ENCODE peak calls at places on chromosomes 7 and 10, in six cellular contexts. J is psoas muscle, A is OCI-LY7, W is fibroblast of pulmonary artery, E is AG09309, L is astrocyte of the spinal cord. G is an unnamed sample.

GRCh38 chr10:129958118-129958685 is 5.9 kb downstream of the EBF3 start:
- DNase-seq in J (peak), A (no peak), W (peak), E (no peak), L (no peak), G (peak)

GRCh38 chr10:100981178-100981710 is 6.1 kb downstream of the MRPL43 start:
- DNase-seq in J (no peak), A (no peak), W (no peak), E (no peak), L (no peak), G (no peak)

GRCh38 chr10:71604324-71605018 is 115.1 kb downstream of the C10orf105 start:
- DNase-seq in J (no peak), A (no peak), W (peak), E (no peak), L (peak), G (no peak)

GRCh38 chr10:79007843-79008319 is 60.9 kb upstream of the ZMIZ1 start:
- DNase-seq in J (peak), A (no peak), W (peak), E (no peak), L (no peak), G (no peak)

GRCh38 chr10:48678041-48678440 is 6.6 kb upstream of the WDFY4 start:
- DNase-seq in J (no peak), A (peak), W (no peak), E (no peak), L (no peak), G (no peak)

GRCh38 chr10:47264797-47265281 is 35.2 kb upstream of the GDF10 start:
- DNase-seq in J (no peak), A (no peak), W (no peak), E (no peak), L (no peak), G (peak)

GRCh38 chr7:141097430-141097829 is 23.6 kb downstream of the TMEM178B start:
- DNase-seq in J (no peak), A (peak), W (peak), E (no peak), L (peak), G (no peak)

GRCh38 chr10:19488592-19489280 is 327.5 kb upstream of the PLXDC2 start:
- DNase-seq in J (peak), A (no peak), W (no peak), E (no peak), L (peak), G (peak)

GRCh38 chr10:133461027-133461426 is 7.3 kb downstream of the SCART1 start:
- DNase-seq in J (no peak), A (no peak), W (no peak), E (no peak), L (no peak), G (peak)

GRCh38 chr10:86851329-86852207 is 95.1 kb downstream of the BMPR1A start:
- DNase-seq in J (peak), A (no peak), W (peak), E (peak), L (peak), G (no peak)

GRCh38 chr10:71229726-71230655 is 17.6 kb downstream of the UNC5B start:
- DNase-seq in J (no peak), A (no peak), W (no peak), E (no peak), L (no peak), G (no peak)

GRCh38 chr7:90825779-90826178 is 229.7 kb downstream of the CDK14 start:
- DNase-seq in J (no peak), A (no peak), W (peak), E (peak), L (peak), G (no peak)

GRCh38 chr10:20596065-20596760 is 300.9 kb downstream of the NEBL start:
- DNase-seq in J (no peak), A (no peak), W (peak), E (no peak), L (peak), G (no peak)

GRCh38 chr10:11805792-11806191 is 17.4 kb upstream of the PROSER2 start:
- DNase-seq in J (no peak), A (no peak), W (no peak), E (no peak), L (no peak), G (no peak)

GRCh38 chr10:118924493-118924892 is 105.0 kb upstream of the NANOS1 start:
- DNase-seq in J (no peak), A (no peak), W (no peak), E (no peak), L (no peak), G (peak)

GRCh38 chr7:118068-118802 is 74.1 kb upstream of the FAM20C start:
- DNase-seq in J (no peak), A (no peak), W (no peak), E (no peak), L (no peak), G (no peak)

GRCh38 chr10:67520924-67521520 is 175.0 kb downstream of the CTNNA3 start:
- DNase-seq in J (no peak), A (peak), W (peak), E (peak), L (peak), G (no peak)

GRCh38 chr7:112997831-112998230 is 88.8 kb downstream of the GPR85 start:
- DNase-seq in J (no peak), A (no peak), W (no peak), E (no peak), L (no peak), G (no peak)

GRCh38 chr7:53229202-53229601 is 193.8 kb downstream of the POM121L12 start:
- DNase-seq in J (no peak), A (no peak), W (no peak), E (no peak), L (no peak), G (no peak)

GRCh38 chr10:92615515-92615914 is 22.6 kb downstream of the KIF11 start:
- DNase-seq in J (no peak), A (no peak), W (no peak), E (no peak), L (no peak), G (no peak)

GRCh38 chr7:132858251-132858650 is 223.6 kb downstream of the CHCHD3 start:
- DNase-seq in J (no peak), A (peak), W (no peak), E (no peak), L (no peak), G (no peak)

GRCh38 chr10:118960166-118961090 is 69.1 kb upstream of the NANOS1 start:
- DNase-seq in J (no peak), A (no peak), W (no peak), E (no peak), L (no peak), G (no peak)

GRCh38 chr7:107147464-107148214 is 21.2 kb upstream of the HBP1 start:
- DNase-seq in J (no peak), A (peak), W (peak), E (no peak), L (peak), G (no peak)

GRCh38 chr10:786666-787512 is 97.4 kb upstream of the DIP2C start:
- DNase-seq in J (peak), A (no peak), W (no peak), E (no peak), L (no peak), G (peak)

GRCh38 chr10:14185501-14186045 is 145.2 kb downstream of the FRMD4A start:
- DNase-seq in J (no peak), A (peak), W (peak), E (no peak), L (peak), G (no peak)

GRCh38 chr7:142152076-142152475 is 40.6 kb downstream of the MGAM2 start:
- DNase-seq in J (no peak), A (no peak), W (no peak), E (no peak), L (no peak), G (no peak)

GRCh38 chr10:69270990-69271389 is 7.3 kb upstream of the HK1 start:
- DNase-seq in J (no peak), A (no peak), W (no peak), E (no peak), L (no peak), G (no peak)

GRCh38 chr10:127679642-127680255 is 57.2 kb upstream of the FOXI2 start:
- DNase-seq in J (no peak), A (peak), W (no peak), E (no peak), L (no peak), G (no peak)

GRCh38 chr10:13915710-13916109 is 328.9 kb downstream of the PRPF18 start:
- DNase-seq in J (no peak), A (no peak), W (no peak), E (no peak), L (no peak), G (no peak)

GRCh38 chr7:48617508-48617907 is 306.8 kb upstream of the CDC14C start:
- DNase-seq in J (no peak), A (no peak), W (no peak), E (no peak), L (no peak), G (no peak)
- TF ChIP-seq CTCF in J (no peak), A (no peak), W (no peak), E (no peak), L (no peak), G (no peak)

DNA sequence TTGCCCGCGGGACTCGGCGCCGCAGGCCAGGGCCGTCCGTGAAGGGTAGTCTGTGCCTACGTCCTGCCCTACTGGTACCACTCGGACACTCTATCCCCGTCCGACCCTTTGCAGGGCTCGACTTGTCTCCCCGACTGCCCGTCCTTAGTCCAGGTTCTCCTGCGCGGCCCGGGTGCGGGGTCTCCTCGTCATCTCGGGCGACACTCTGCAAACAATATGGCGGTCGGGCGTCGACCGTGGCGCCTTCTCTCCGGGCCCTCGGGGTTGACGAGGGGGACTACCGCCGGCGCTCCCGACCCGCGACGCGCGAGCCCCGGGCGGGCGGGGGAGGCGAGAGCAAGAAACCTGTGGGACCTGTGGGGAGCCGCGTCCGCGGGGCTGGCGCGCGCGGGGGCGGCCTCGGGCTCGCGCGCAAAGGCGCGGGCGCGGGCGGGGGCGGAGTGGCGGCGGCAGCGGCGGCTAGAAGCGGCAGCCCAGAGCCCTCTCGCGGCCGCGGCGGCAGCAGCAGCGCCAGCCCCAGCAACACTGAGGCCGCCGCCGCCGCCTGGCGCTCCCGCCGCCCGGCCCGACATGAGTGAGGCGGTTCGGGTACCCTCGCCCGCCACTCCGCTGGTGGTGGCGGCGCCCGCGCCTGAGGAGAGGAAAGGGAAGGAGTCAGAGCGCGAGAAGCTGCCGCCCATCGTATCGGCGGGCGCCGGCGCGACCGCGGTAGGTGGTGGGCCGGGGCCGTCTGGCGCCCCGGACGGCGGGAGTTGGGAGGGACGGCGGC is at the start of gene HECTD2:
- DNase-seq in J (peak), A (peak), W (peak), E (no peak), L (peak), G (peak)
- TF ChIP-seq CTCF in J (peak), A (peak), W (no peak), E (no peak), L (peak), G (peak)

DNA sequence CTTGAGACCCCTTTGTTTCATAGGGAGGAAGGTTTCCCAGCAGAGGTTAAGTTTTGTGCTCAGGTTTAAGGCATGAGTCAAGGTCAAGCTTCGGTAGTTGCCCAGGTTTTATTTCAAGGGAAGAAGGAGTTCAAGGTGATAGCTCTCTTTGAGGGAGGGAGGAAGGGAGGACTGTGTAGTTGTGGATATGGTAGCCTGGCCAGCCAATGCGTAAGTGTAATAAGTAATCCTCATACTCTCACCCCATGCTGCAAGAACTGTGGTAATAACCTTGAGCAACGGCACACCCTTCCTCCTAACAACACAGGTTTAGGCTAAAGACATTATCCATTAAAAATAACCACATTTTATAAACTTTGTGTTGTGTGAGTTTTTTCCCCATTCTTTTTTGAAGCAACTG is 478.9 kb downstream of the KCNMA1 start:
- DNase-seq in J (no peak), A (no peak), W (no peak), E (no peak), L (no peak), G (no peak)
- TF ChIP-seq CTCF in J (no peak), A (no peak), W (no peak), E (no peak), L (no peak), G (no peak)

GRCh38 chr10:104638861-104639594 is 2.1 kb upstream of the SORCS3 start:
- DNase-seq in J (no peak), A (no peak), W (no peak), E (no peak), L (no peak), G (no peak)
- TF ChIP-seq CTCF in J (no peak), A (no peak), W (no peak), E (peak), L (peak), G (peak)

GRCh38 chr7:115707236-115707635 is 323.3 kb downstream of the TFEC start:
- DNase-seq in J (no peak), A (peak), W (peak), E (no peak), L (peak), G (no peak)
- TF ChIP-seq CTCF in J (no peak), A (peak), W (peak), E (peak), L (peak), G (peak)

GRCh38 chr10:124533266-124533665 is 71.6 kb downstream of the LHPP start:
- DNase-seq in J (peak), A (no peak), W (no peak), E (no peak), L (no peak), G (no peak)

GRCh38 chr10:124532788-124533187 is 71.2 kb downstream of the LHPP start:
- DNase-seq in J (peak), A (no peak), W (no peak), E (no peak), L (no peak), G (no peak)

GRCh38 chr10:124530816-124531215 is 69.2 kb downstream of the LHPP start:
- DNase-seq in J (peak), A (no peak), W (no peak), E (no peak), L (no peak), G (no peak)

GRCh38 chr10:124530215-124530665 is 68.6 kb downstream of the LHPP start:
- DNase-seq in J (peak), A (peak), W (peak), E (peak), L (peak), G (peak)

GRCh38 chr10:124532106-124532641 is 70.6 kb downstream of the LHPP start:
- DNase-seq in J (peak), A (peak), W (peak), E (no peak), L (no peak), G (no peak)
- TF ChIP-seq CTCF in J (no peak), A (peak), W (peak), E (peak), L (peak), G (peak)

DNA sequence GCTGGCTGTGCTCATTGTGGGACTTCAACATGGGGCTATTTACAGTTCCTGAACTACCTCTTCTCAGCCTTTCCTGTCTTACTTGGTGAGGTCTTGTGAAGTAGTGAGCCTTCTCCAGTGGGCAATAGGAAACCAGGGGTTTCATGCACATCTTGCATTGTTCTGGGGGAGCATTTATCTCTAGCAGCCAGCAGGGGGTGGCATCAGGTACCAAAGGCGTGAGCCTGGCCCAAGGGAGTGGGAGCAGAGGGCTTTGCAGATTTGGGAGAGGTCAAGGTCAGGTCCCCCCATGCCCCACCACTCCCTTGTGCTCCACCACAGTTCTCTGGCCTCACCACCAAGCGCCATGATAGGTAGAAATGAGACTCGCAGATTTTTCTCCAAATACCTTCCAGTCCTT is 85.4 kb upstream of the NPTX2 start:
- DNase-seq in J (no peak), A (peak), W (no peak), E (no peak), L (no peak), G (no peak)
- TF ChIP-seq CTCF in J (no peak), A (peak), W (no peak), E (no peak), L (no peak), G (no peak)

DNA sequence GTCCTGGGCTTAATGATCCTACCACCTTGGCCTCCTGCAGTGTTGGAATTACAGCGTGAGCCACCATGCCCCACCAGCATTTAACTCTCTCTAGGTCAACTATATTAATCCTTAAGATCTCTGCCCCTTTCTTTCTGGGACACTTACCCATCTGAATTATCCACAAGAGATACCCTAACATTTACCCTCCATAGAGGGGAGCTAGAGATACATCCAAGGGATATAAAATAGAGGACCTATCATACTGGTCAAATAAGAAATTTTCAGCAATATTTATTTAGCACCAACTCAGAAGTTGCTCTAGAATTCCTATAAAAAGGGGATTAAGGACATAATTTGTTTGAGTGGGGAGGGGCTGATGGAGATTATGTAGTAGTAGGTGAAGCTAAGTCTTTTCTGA is 96.5 kb downstream of the OTUD1 start:
- DNase-seq in J (no peak), A (no peak), W (no peak), E (no peak), L (no peak), G (no peak)
- TF ChIP-seq CTCF in J (no peak), A (peak), W (no peak), E (no peak), L (no peak), G (no peak)